ENCODE peak calls at places on chromosomes 4 and X, in four cellular contexts. One of them, this sample, is unnamed.

GRCh38 chr4:75819121-75819520 is 83.1 kb downstream of the PPEF2 start:
- DNase-seq in heart right ventricle: no peak
- DNase-seq in CD8-positive, alpha-beta T cell: no peak
- DNase-seq in neural crest cell: no peak
- DNase-seq in this sample: no peak

GRCh38 chrX:70433848-70434351 is 10.7 kb upstream of the DLG3 start:
- DNase-seq in heart right ventricle: peak
- DNase-seq in CD8-positive, alpha-beta T cell: peak
- DNase-seq in neural crest cell: peak
- DNase-seq in this sample: peak

GRCh38 chrX:72258174-72258573 is 18.9 kb downstream of the RPS4X start:
- DNase-seq in heart right ventricle: no peak
- DNase-seq in CD8-positive, alpha-beta T cell: no peak
- DNase-seq in neural crest cell: no peak
- DNase-seq in this sample: no peak

GRCh38 chr4:36088542-36088941 is 155.8 kb downstream of the ARAP2 start:
- DNase-seq in heart right ventricle: no peak
- DNase-seq in CD8-positive, alpha-beta T cell: no peak
- DNase-seq in neural crest cell: no peak
- DNase-seq in this sample: no peak

GRCh38 chr4:40656221-40656863 is 26.7 kb upstream of the RBM47 start:
- DNase-seq in heart right ventricle: no peak
- DNase-seq in CD8-positive, alpha-beta T cell: no peak
- DNase-seq in neural crest cell: no peak
- DNase-seq in this sample: no peak

GRCh38 chrX:15336023-15336413 is 695 bp upstream of the PIGA start:
- DNase-seq in heart right ventricle: no peak
- DNase-seq in CD8-positive, alpha-beta T cell: peak
- DNase-seq in neural crest cell: no peak
- DNase-seq in this sample: peak

GRCh38 chrX:129622757-129623301 is 31.9 kb downstream of the APLN start:
- DNase-seq in heart right ventricle: no peak
- DNase-seq in CD8-positive, alpha-beta T cell: no peak
- DNase-seq in neural crest cell: no peak
- DNase-seq in this sample: no peak

GRCh38 chr4:69617083-69617694 is 22.3 kb downstream of the UGT2A2 start:
- DNase-seq in heart right ventricle: no peak
- DNase-seq in CD8-positive, alpha-beta T cell: no peak
- DNase-seq in neural crest cell: peak
- DNase-seq in this sample: no peak

GRCh38 chrX:14354541-14354940 is 174.8 kb upstream of the GLRA2 start:
- DNase-seq in heart right ventricle: no peak
- DNase-seq in CD8-positive, alpha-beta T cell: no peak
- DNase-seq in neural crest cell: no peak
- DNase-seq in this sample: no peak

GRCh38 chrX:105461013-105461412 is 240.5 kb upstream of the TEX13A start:
- DNase-seq in heart right ventricle: no peak
- DNase-seq in CD8-positive, alpha-beta T cell: no peak
- DNase-seq in neural crest cell: no peak
- DNase-seq in this sample: no peak

GRCh38 chrX:12206413-12206812 is 68.1 kb downstream of the FRMPD4 start:
- DNase-seq in heart right ventricle: no peak
- DNase-seq in CD8-positive, alpha-beta T cell: no peak
- DNase-seq in neural crest cell: no peak
- DNase-seq in this sample: no peak

GRCh38 chrX:44872319-44872816 is 620 bp upstream of the KDM6A start:
- DNase-seq in heart right ventricle: no peak
- DNase-seq in CD8-positive, alpha-beta T cell: no peak
- DNase-seq in neural crest cell: no peak
- DNase-seq in this sample: peak

GRCh38 chrX:29231800-29232199 is 644.6 kb downstream of the IL1RAPL1 start:
- DNase-seq in heart right ventricle: no peak
- DNase-seq in CD8-positive, alpha-beta T cell: no peak
- DNase-seq in neural crest cell: no peak
- DNase-seq in this sample: no peak

GRCh38 chr4:3483471-3483921 is 20.4 kb downstream of the DOK7 start:
- DNase-seq in heart right ventricle: peak
- DNase-seq in CD8-positive, alpha-beta T cell: no peak
- DNase-seq in neural crest cell: no peak
- DNase-seq in this sample: no peak

GRCh38 chrX:152904151-152905080 is 6.5 kb downstream of the ZNF185 start:
- DNase-seq in heart right ventricle: peak
- DNase-seq in CD8-positive, alpha-beta T cell: peak
- DNase-seq in neural crest cell: peak
- DNase-seq in this sample: peak

GRCh38 chr4:117422272-117422671 is 336.9 kb upstream of the TRAM1L1 start:
- DNase-seq in heart right ventricle: no peak
- DNase-seq in CD8-positive, alpha-beta T cell: no peak
- DNase-seq in neural crest cell: no peak
- DNase-seq in this sample: no peak

GRCh38 chr4:184265566-184266351 is 48.1 kb upstream of the ENPP6 start:
- DNase-seq in heart right ventricle: no peak
- DNase-seq in CD8-positive, alpha-beta T cell: no peak
- DNase-seq in neural crest cell: no peak
- DNase-seq in this sample: no peak

GRCh38 chrX:109785053-109785452 is 52.0 kb upstream of the ACSL4 start:
- DNase-seq in heart right ventricle: no peak
- DNase-seq in CD8-positive, alpha-beta T cell: no peak
- DNase-seq in neural crest cell: no peak
- DNase-seq in this sample: no peak

GRCh38 chr4:8894424-8894816 is 22.8 kb upstream of the HMX1 start:
- DNase-seq in heart right ventricle: no peak
- DNase-seq in CD8-positive, alpha-beta T cell: no peak
- DNase-seq in neural crest cell: no peak
- DNase-seq in this sample: no peak

GRCh38 chr4:59759082-59759825 is 1440.9 kb upstream of the ADGRL3 start:
- DNase-seq in heart right ventricle: no peak
- DNase-seq in CD8-positive, alpha-beta T cell: no peak
- DNase-seq in neural crest cell: no peak
- DNase-seq in this sample: no peak

GRCh38 chr4:125928652-125929051 is 613.9 kb downstream of the FAT4 start:
- DNase-seq in heart right ventricle: no peak
- DNase-seq in CD8-positive, alpha-beta T cell: no peak
- DNase-seq in neural crest cell: no peak
- DNase-seq in this sample: no peak

GRCh38 chr4:26081795-26082498 is 167.9 kb downstream of the SMIM20 start:
- DNase-seq in heart right ventricle: no peak
- DNase-seq in CD8-positive, alpha-beta T cell: no peak
- DNase-seq in neural crest cell: no peak
- DNase-seq in this sample: no peak

GRCh38 chr4:134202557-134202956 is 968 bp upstream of the PABPC4L start:
- DNase-seq in heart right ventricle: no peak
- DNase-seq in CD8-positive, alpha-beta T cell: no peak
- DNase-seq in neural crest cell: no peak
- DNase-seq in this sample: no peak

GRCh38 chrX:137194164-137194563 is 160.4 kb upstream of the GPR101 start:
- DNase-seq in heart right ventricle: no peak
- DNase-seq in CD8-positive, alpha-beta T cell: no peak
- DNase-seq in neural crest cell: peak
- DNase-seq in this sample: no peak

GRCh38 chr4:122764071-122764807 is 31.7 kb downstream of the BBS12 start:
- DNase-seq in heart right ventricle: no peak
- DNase-seq in CD8-positive, alpha-beta T cell: no peak
- DNase-seq in neural crest cell: no peak
- DNase-seq in this sample: no peak

GRCh38 chrX:38000706-38001105 is 5.6 kb upstream of the SYTL5 start:
- DNase-seq in heart right ventricle: no peak
- DNase-seq in CD8-positive, alpha-beta T cell: no peak
- DNase-seq in neural crest cell: no peak
- DNase-seq in this sample: no peak

GRCh38 chr4:31051151-31051550 is 331.0 kb downstream of the PCDH7 start:
- DNase-seq in heart right ventricle: no peak
- DNase-seq in CD8-positive, alpha-beta T cell: no peak
- DNase-seq in neural crest cell: no peak
- DNase-seq in this sample: no peak

GRCh38 chr4:186348433-186348832 is 82.4 kb downstream of the F11 start:
- DNase-seq in heart right ventricle: no peak
- DNase-seq in CD8-positive, alpha-beta T cell: no peak
- DNase-seq in neural crest cell: no peak
- DNase-seq in this sample: no peak

GRCh38 chrX:119887721-119888425 is 7.8 kb upstream of the AKAP14 start:
- DNase-seq in heart right ventricle: peak
- DNase-seq in CD8-positive, alpha-beta T cell: peak
- DNase-seq in neural crest cell: peak
- DNase-seq in this sample: peak

GRCh38 chr4:95021099-95021498 is 263.3 kb downstream of the BMPR1B start:
- DNase-seq in heart right ventricle: no peak
- DNase-seq in CD8-positive, alpha-beta T cell: no peak
- DNase-seq in neural crest cell: no peak
- DNase-seq in this sample: no peak

GRCh38 chr4:8320386-8320750 is 50.8 kb downstream of the HTRA3 start:
- DNase-seq in heart right ventricle: no peak
- DNase-seq in CD8-positive, alpha-beta T cell: no peak
- DNase-seq in neural crest cell: no peak
- DNase-seq in this sample: peak

GRCh38 chr4:8169763-8170162 is 11.2 kb upstream of the ABLIM2 start:
- DNase-seq in heart right ventricle: no peak
- DNase-seq in CD8-positive, alpha-beta T cell: no peak
- DNase-seq in neural crest cell: no peak
- DNase-seq in this sample: no peak

GRCh38 chr4:38368612-38369011 is 295.4 kb upstream of the KLF3 start:
- DNase-seq in heart right ventricle: no peak
- DNase-seq in CD8-positive, alpha-beta T cell: no peak
- DNase-seq in neural crest cell: no peak
- DNase-seq in this sample: no peak

GRCh38 chr4:82785248-82786003 is 13.2 kb downstream of the SCD5 start:
- DNase-seq in heart right ventricle: no peak
- DNase-seq in CD8-positive, alpha-beta T cell: no peak
- DNase-seq in neural crest cell: no peak
- DNase-seq in this sample: no peak

DNA sequence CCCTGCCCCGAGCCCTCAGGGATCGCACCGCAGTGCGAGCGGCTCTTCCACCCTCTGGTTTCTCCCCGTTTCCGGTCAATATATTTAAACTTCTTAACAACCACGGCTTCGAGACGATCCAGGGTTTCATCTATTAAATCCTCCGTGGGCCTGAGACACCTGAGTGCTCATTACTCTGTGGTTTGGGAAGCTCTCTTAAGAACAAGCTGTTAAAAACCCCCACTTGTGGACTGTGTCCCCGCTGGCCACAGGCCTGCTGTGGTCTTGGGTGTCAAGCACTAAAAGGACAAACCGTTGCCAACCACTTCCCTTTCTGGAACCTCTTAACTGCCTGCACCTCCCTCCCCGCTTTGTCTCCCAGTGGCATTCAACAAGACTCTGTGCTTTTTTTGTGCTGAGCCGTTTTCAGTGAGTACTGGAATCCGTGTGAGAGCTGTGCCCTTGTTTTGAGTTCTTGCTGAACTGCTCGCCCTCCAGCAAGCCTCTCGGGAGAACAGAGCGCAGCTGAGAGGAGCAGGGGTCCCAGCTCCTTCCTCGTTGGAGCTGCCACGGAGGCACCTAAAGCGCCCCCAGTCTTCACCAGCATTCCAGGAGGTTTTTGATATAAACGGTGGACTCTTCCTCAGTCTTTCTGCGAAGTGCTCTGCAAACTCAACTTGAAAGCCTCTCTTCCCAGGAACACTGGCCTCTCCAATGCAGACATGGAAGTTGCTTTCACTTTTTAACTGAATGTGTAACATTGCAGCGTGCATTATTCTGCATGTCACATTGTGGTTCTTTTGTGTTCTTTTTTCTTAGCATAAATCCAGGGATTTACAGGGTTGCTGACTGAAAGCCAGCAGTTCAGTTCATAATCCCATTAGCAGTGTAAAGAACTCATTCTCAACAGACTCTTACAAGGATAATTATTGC is 706 bp upstream of the IGFBP7 start:
- DNase-seq in heart right ventricle: peak
- DNase-seq in CD8-positive, alpha-beta T cell: no peak
- DNase-seq in neural crest cell: peak
- DNase-seq in this sample: peak
- TF ChIP-seq CTCF in heart right ventricle: no peak
- TF ChIP-seq CTCF in CD8-positive, alpha-beta T cell: no peak
- TF ChIP-seq CTCF in neural crest cell: no peak
- TF ChIP-seq CTCF in this sample: no peak

DNA sequence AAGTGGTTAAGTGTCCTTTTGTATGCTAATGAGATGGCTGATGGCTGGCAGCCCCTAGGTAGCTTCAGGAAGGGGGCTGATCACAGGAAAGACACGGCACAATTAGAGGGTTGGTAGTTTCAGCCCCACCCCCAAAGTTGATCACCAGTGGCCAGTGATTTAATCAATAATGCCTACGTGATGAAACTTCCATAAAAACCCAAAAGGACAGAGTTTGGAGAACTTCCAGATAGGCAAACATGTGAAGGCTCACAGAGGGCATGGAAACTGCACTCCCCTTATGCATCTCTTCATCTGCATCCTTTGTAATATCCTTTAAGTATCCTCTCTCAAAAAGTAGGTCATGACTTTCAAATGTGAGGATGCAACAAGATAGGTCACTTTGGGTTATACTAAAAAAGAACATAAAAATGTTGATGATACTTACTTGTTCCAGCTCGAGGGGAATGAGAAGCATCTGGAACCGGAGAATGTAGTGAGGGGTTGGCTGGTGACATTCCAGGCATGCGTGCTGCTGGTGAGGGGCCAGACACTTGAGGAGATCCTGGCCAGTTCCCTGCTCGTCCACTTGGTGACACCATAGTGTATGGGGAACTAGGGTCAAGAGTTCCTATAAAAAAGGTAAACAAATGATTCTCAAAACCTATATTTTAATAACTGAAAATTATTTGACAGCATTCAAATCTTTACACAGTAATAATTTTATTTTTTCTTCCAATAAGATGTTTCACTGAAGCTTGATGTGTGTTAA is 16.7 kb upstream of the CXorf38 start:
- DNase-seq in heart right ventricle: no peak
- DNase-seq in CD8-positive, alpha-beta T cell: no peak
- DNase-seq in neural crest cell: no peak
- DNase-seq in this sample: no peak
- TF ChIP-seq CTCF in heart right ventricle: peak
- TF ChIP-seq CTCF in CD8-positive, alpha-beta T cell: no peak
- TF ChIP-seq CTCF in neural crest cell: peak
- TF ChIP-seq CTCF in this sample: no peak

GRCh38 chr4:876780-877179 is 50.9 kb upstream of the CPLX1 start:
- DNase-seq in heart right ventricle: no peak
- DNase-seq in CD8-positive, alpha-beta T cell: peak
- DNase-seq in neural crest cell: no peak
- DNase-seq in this sample: no peak
- TF ChIP-seq CTCF in heart right ventricle: no peak
- TF ChIP-seq CTCF in CD8-positive, alpha-beta T cell: no peak
- TF ChIP-seq CTCF in neural crest cell: peak
- TF ChIP-seq CTCF in this sample: no peak

DNA sequence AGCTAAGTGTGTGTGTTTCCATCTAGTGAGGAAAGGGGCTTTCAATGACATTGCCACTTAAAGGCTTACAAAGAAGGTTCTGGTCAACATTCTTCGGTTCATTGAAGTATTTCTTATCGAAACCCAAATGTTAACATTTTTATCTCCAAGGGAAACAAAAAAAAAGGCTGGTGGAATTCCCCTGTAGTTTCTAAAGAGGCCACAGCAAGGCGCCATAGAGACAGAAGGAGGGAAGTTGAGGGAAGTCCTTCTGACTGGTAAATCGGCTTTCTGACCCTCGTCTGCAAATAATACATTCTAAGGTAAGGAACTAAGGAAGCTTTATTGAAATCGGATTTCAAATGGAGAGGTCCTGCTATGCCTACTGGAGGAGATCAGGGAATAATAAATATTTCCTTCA is 1.7 kb upstream of the ZFP42 start:
- DNase-seq in heart right ventricle: no peak
- DNase-seq in CD8-positive, alpha-beta T cell: no peak
- DNase-seq in neural crest cell: peak
- DNase-seq in this sample: no peak
- TF ChIP-seq CTCF in heart right ventricle: no peak
- TF ChIP-seq CTCF in CD8-positive, alpha-beta T cell: no peak
- TF ChIP-seq CTCF in neural crest cell: peak
- TF ChIP-seq CTCF in this sample: no peak

GRCh38 chr4:71930459-71930858 is 101.3 kb upstream of the NPFFR2 start:
- DNase-seq in heart right ventricle: no peak
- DNase-seq in CD8-positive, alpha-beta T cell: no peak
- DNase-seq in neural crest cell: no peak
- DNase-seq in this sample: no peak
- TF ChIP-seq CTCF in heart right ventricle: no peak
- TF ChIP-seq CTCF in CD8-positive, alpha-beta T cell: no peak
- TF ChIP-seq CTCF in neural crest cell: no peak
- TF ChIP-seq CTCF in this sample: no peak

This sample was measured in natural killer cell.